ENCODE peak calls at places on chromosomes 1 and 21, in seven cellular contexts. One of them, this sample, is unnamed.

GRCh38 chr1:107594541-107594940 is 370.4 kb downstream of the VAV3 start:
- DNase-seq in left ventricle myocardium inferior: no peak
- DNase-seq in choroid plexus epithelial cell: no peak
- DNase-seq in CD8-positive, alpha-beta T cell: no peak
- DNase-seq in cardiac fibroblast: no peak
- DNase-seq in stomach: no peak
- DNase-seq in OCI-LY7: no peak
- DNase-seq in this sample: no peak

GRCh38 chr21:27047331-27048314 is 80.7 kb upstream of the ADAMTS5 start:
- DNase-seq in left ventricle myocardium inferior: no peak
- DNase-seq in stomach: no peak
- DNase-seq in cardiac fibroblast: no peak
- DNase-seq in CD8-positive, alpha-beta T cell: no peak
- DNase-seq in choroid plexus epithelial cell: peak
- DNase-seq in OCI-LY7: no peak
- DNase-seq in this sample: no peak

GRCh38 chr1:41612953-41613352 is 128.5 kb upstream of the EDN2 start:
- DNase-seq in stomach: no peak
- DNase-seq in cardiac fibroblast: peak
- DNase-seq in choroid plexus epithelial cell: no peak
- DNase-seq in OCI-LY7: no peak
- DNase-seq in left ventricle myocardium inferior: no peak
- DNase-seq in CD8-positive, alpha-beta T cell: no peak
- DNase-seq in this sample: no peak

GRCh38 chr1:11518016-11518670 is 39.2 kb downstream of the DISP3 start:
- DNase-seq in cardiac fibroblast: no peak
- DNase-seq in OCI-LY7: no peak
- DNase-seq in CD8-positive, alpha-beta T cell: no peak
- DNase-seq in left ventricle myocardium inferior: no peak
- DNase-seq in stomach: no peak
- DNase-seq in choroid plexus epithelial cell: no peak
- DNase-seq in this sample: no peak

GRCh38 chr1:154988053-154988954 is 5.1 kb upstream of the LENEP start:
- DNase-seq in left ventricle myocardium inferior: no peak
- DNase-seq in choroid plexus epithelial cell: no peak
- DNase-seq in cardiac fibroblast: no peak
- DNase-seq in CD8-positive, alpha-beta T cell: no peak
- DNase-seq in stomach: no peak
- DNase-seq in OCI-LY7: no peak
- DNase-seq in this sample: no peak

GRCh38 chr1:172638885-172639831 is 19.7 kb upstream of the FASLG start:
- DNase-seq in OCI-LY7: no peak
- DNase-seq in choroid plexus epithelial cell: peak
- DNase-seq in cardiac fibroblast: peak
- DNase-seq in stomach: no peak
- DNase-seq in CD8-positive, alpha-beta T cell: peak
- DNase-seq in left ventricle myocardium inferior: no peak
- DNase-seq in this sample: peak

GRCh38 chr1:151282883-151283725 is 1.0 kb downstream of the ZNF687 start:
- DNase-seq in left ventricle myocardium inferior: peak
- DNase-seq in choroid plexus epithelial cell: no peak
- DNase-seq in CD8-positive, alpha-beta T cell: no peak
- DNase-seq in stomach: peak
- DNase-seq in cardiac fibroblast: peak
- DNase-seq in OCI-LY7: peak
- DNase-seq in this sample: peak

GRCh38 chr21:14862794-14863720 is 201.7 kb downstream of the NRIP1 start:
- DNase-seq in stomach: no peak
- DNase-seq in OCI-LY7: peak
- DNase-seq in choroid plexus epithelial cell: peak
- DNase-seq in left ventricle myocardium inferior: no peak
- DNase-seq in CD8-positive, alpha-beta T cell: no peak
- DNase-seq in cardiac fibroblast: peak
- DNase-seq in this sample: peak

DNA sequence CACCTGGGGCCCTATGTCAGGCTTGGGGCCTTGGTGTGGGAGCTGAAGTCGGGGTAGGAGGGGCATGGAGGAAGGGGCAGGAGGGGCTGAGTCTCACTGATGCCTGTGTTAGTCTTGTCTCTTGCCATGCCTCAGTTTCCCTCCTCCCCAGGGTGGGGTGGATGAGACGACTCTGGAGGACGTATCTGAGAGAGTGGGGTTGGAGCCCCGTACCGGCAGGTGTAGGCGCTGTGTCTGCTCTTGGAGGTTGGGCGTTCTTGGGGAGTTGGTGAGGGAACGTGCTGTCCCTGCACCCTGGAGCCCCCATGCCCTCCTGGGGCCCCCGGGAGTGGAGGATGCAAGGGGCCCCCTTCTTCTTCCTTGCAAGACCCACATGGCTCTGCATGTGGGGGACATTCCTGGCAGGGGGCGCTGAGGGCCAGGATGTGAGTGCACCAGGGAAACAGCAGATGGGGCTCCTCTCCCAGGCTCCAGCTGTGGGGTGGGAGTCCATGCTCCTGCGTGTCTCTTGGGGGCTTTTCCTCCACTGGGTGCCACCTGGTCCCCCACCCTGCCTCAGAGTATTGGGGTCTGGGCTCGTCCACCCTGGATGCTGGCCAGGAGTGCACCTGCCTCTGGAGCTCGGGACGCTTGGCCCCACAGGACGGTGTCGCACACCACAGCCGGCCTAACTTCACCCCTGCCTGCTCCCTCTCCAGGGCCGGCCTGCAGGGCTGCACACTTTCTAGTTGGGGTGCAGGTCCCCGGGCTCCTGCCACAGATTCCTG is 1.4 kb upstream of the TNFRSF14 start:
- DNase-seq in stomach: no peak
- DNase-seq in left ventricle myocardium inferior: no peak
- DNase-seq in cardiac fibroblast: no peak
- DNase-seq in CD8-positive, alpha-beta T cell: peak
- DNase-seq in OCI-LY7: peak
- DNase-seq in choroid plexus epithelial cell: peak
- DNase-seq in this sample: peak
- TF ChIP-seq CTCF in stomach: no peak
- TF ChIP-seq CTCF in left ventricle myocardium inferior: peak
- TF ChIP-seq CTCF in cardiac fibroblast: peak
- TF ChIP-seq CTCF in CD8-positive, alpha-beta T cell: peak
- TF ChIP-seq CTCF in OCI-LY7: peak
- TF ChIP-seq CTCF in choroid plexus epithelial cell: peak
- TF ChIP-seq CTCF in this sample: peak

DNA sequence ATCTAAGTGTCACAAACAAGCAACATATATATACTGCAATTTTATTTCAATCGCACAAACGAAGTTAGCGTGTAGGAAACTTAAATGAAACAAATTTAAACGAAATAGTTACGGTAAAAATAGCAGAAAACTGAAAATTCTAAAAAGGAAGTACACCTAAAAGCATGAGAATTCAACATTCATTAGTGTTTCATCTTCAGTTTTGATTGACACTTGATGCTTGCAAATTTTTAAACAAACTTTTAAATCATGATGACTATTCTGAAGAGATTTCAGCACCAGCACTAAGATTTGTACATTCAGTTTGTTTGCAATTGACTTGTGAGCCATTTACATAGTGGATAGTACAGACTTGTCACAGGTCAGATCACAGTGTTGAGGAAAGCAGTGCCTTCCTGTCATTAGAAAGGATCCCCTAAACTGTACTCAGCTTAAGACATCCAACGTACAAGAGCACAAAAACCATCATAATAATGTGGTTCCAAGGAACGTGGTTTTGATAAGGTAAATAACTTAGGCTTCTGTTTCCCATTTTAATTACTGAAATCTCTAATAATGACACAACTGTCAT is 67.0 kb upstream of the LBR start:
- DNase-seq in OCI-LY7: peak
- DNase-seq in left ventricle myocardium inferior: no peak
- DNase-seq in choroid plexus epithelial cell: no peak
- DNase-seq in stomach: no peak
- DNase-seq in CD8-positive, alpha-beta T cell: no peak
- DNase-seq in cardiac fibroblast: no peak
- DNase-seq in this sample: no peak
- H3K4me3 ChIP-seq in OCI-LY7: no peak
- H3K4me3 ChIP-seq in left ventricle myocardium inferior: no peak
- H3K4me3 ChIP-seq in choroid plexus epithelial cell: no peak
- H3K4me3 ChIP-seq in stomach: no peak
- H3K4me3 ChIP-seq in CD8-positive, alpha-beta T cell: no peak
- H3K4me3 ChIP-seq in cardiac fibroblast: no peak
- H3K4me3 ChIP-seq in this sample: no peak

GRCh38 chr1:234230414-234230862 is 142.8 kb upstream of the COA6 start:
- DNase-seq in stomach: no peak
- DNase-seq in OCI-LY7: no peak
- DNase-seq in choroid plexus epithelial cell: no peak
- DNase-seq in left ventricle myocardium inferior: no peak
- DNase-seq in CD8-positive, alpha-beta T cell: no peak
- DNase-seq in cardiac fibroblast: no peak
- DNase-seq in this sample: peak

GRCh38 chr1:234234199-234234598 is 139.1 kb upstream of the COA6 start:
- DNase-seq in cardiac fibroblast: no peak
- DNase-seq in choroid plexus epithelial cell: no peak
- DNase-seq in CD8-positive, alpha-beta T cell: no peak
- DNase-seq in OCI-LY7: no peak
- DNase-seq in left ventricle myocardium inferior: no peak
- DNase-seq in stomach: no peak
- DNase-seq in this sample: no peak

GRCh38 chr1:234231893-234232276 is 141.4 kb upstream of the COA6 start:
- DNase-seq in left ventricle myocardium inferior: no peak
- DNase-seq in cardiac fibroblast: no peak
- DNase-seq in choroid plexus epithelial cell: no peak
- DNase-seq in OCI-LY7: no peak
- DNase-seq in CD8-positive, alpha-beta T cell: no peak
- DNase-seq in stomach: no peak
- DNase-seq in this sample: no peak

GRCh38 chr1:234229676-234230075 is 143.6 kb upstream of the COA6 start:
- DNase-seq in CD8-positive, alpha-beta T cell: no peak
- DNase-seq in OCI-LY7: no peak
- DNase-seq in left ventricle myocardium inferior: no peak
- DNase-seq in stomach: no peak
- DNase-seq in choroid plexus epithelial cell: no peak
- DNase-seq in cardiac fibroblast: no peak
- DNase-seq in this sample: no peak

GRCh38 chr1:234231061-234231892 is 142.0 kb upstream of the COA6 start:
- DNase-seq in stomach: no peak
- DNase-seq in choroid plexus epithelial cell: no peak
- DNase-seq in CD8-positive, alpha-beta T cell: no peak
- DNase-seq in OCI-LY7: no peak
- DNase-seq in cardiac fibroblast: no peak
- DNase-seq in left ventricle myocardium inferior: no peak
- DNase-seq in this sample: no peak
- TF ChIP-seq CTCF in stomach: no peak
- TF ChIP-seq CTCF in choroid plexus epithelial cell: no peak
- TF ChIP-seq CTCF in CD8-positive, alpha-beta T cell: no peak
- TF ChIP-seq CTCF in OCI-LY7: no peak
- TF ChIP-seq CTCF in cardiac fibroblast: peak
- TF ChIP-seq CTCF in left ventricle myocardium inferior: no peak
- TF ChIP-seq CTCF in this sample: peak

GRCh38 chr1:181128592-181129497 is 40.3 kb downstream of the IER5 start:
- DNase-seq in OCI-LY7: peak
- DNase-seq in CD8-positive, alpha-beta T cell: no peak
- DNase-seq in choroid plexus epithelial cell: no peak
- DNase-seq in left ventricle myocardium inferior: no peak
- DNase-seq in cardiac fibroblast: no peak
- DNase-seq in stomach: no peak
- DNase-seq in this sample: peak
- H3K4me3 ChIP-seq in OCI-LY7: no peak
- H3K4me3 ChIP-seq in CD8-positive, alpha-beta T cell: no peak
- H3K4me3 ChIP-seq in choroid plexus epithelial cell: no peak
- H3K4me3 ChIP-seq in left ventricle myocardium inferior: no peak
- H3K4me3 ChIP-seq in cardiac fibroblast: no peak
- H3K4me3 ChIP-seq in stomach: no peak
- H3K4me3 ChIP-seq in this sample: peak

DNA sequence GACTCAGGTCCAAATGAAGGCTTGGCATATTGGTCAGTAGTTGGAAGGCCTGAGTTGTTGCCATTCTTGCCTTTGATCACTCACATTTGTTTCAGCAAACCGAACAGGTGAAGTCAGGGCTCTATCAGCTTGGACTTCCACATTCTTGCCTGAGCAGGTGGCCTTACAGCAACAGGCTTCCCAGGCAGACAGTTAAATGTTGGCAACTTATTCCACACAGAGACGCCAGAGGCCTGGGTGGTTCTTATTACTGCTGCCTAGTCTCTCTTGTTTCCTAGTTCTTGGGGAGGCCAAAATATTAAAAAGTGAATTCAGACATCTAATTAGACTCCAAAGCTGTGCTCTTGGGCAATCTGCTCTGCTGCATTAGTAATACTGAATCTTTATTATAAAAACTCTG is 36.5 kb downstream of the XCL2 start:
- DNase-seq in OCI-LY7: no peak
- DNase-seq in left ventricle myocardium inferior: no peak
- DNase-seq in choroid plexus epithelial cell: no peak
- DNase-seq in stomach: no peak
- DNase-seq in CD8-positive, alpha-beta T cell: no peak
- DNase-seq in cardiac fibroblast: no peak
- DNase-seq in this sample: no peak
- TF ChIP-seq CTCF in OCI-LY7: no peak
- TF ChIP-seq CTCF in left ventricle myocardium inferior: no peak
- TF ChIP-seq CTCF in choroid plexus epithelial cell: no peak
- TF ChIP-seq CTCF in stomach: no peak
- TF ChIP-seq CTCF in CD8-positive, alpha-beta T cell: no peak
- TF ChIP-seq CTCF in cardiac fibroblast: no peak
- TF ChIP-seq CTCF in this sample: no peak

GRCh38 chr21:43720539-43721224 is 1.8 kb downstream of the PDXK start:
- DNase-seq in left ventricle myocardium inferior: no peak
- DNase-seq in stomach: no peak
- DNase-seq in OCI-LY7: no peak
- DNase-seq in choroid plexus epithelial cell: no peak
- DNase-seq in cardiac fibroblast: no peak
- DNase-seq in CD8-positive, alpha-beta T cell: no peak
- DNase-seq in this sample: no peak

GRCh38 chr21:43717967-43718871 is 710 bp upstream of the PDXK start:
- DNase-seq in choroid plexus epithelial cell: no peak
- DNase-seq in CD8-positive, alpha-beta T cell: no peak
- DNase-seq in stomach: no peak
- DNase-seq in OCI-LY7: no peak
- DNase-seq in left ventricle myocardium inferior: no peak
- DNase-seq in cardiac fibroblast: no peak
- DNase-seq in this sample: no peak

GRCh38 chr21:43718872-43719747 is at the start of gene PDXK:
- DNase-seq in left ventricle myocardium inferior: peak
- DNase-seq in choroid plexus epithelial cell: peak
- DNase-seq in CD8-positive, alpha-beta T cell: peak
- DNase-seq in cardiac fibroblast: peak
- DNase-seq in stomach: peak
- DNase-seq in OCI-LY7: peak
- DNase-seq in this sample: peak

GRCh38 chr21:43721225-43721605 is 2.3 kb downstream of the PDXK start:
- DNase-seq in cardiac fibroblast: no peak
- DNase-seq in stomach: peak
- DNase-seq in left ventricle myocardium inferior: no peak
- DNase-seq in OCI-LY7: no peak
- DNase-seq in choroid plexus epithelial cell: no peak
- DNase-seq in CD8-positive, alpha-beta T cell: no peak
- DNase-seq in this sample: no peak

GRCh38 chr21:43719748-43720538 is 1.0 kb downstream of the PDXK start:
- DNase-seq in stomach: peak
- DNase-seq in OCI-LY7: peak
- DNase-seq in CD8-positive, alpha-beta T cell: no peak
- DNase-seq in left ventricle myocardium inferior: no peak
- DNase-seq in cardiac fibroblast: no peak
- DNase-seq in choroid plexus epithelial cell: no peak
- DNase-seq in this sample: peak
- H3K4me3 ChIP-seq in stomach: peak
- H3K4me3 ChIP-seq in OCI-LY7: peak
- H3K4me3 ChIP-seq in CD8-positive, alpha-beta T cell: peak
- H3K4me3 ChIP-seq in left ventricle myocardium inferior: peak
- H3K4me3 ChIP-seq in cardiac fibroblast: peak
- H3K4me3 ChIP-seq in choroid plexus epithelial cell: peak
- H3K4me3 ChIP-seq in this sample: peak

GRCh38 chr1:27372808-27373690 is 1.6 kb downstream of the FCN3 start:
- DNase-seq in OCI-LY7: no peak
- DNase-seq in left ventricle myocardium inferior: no peak
- DNase-seq in stomach: no peak
- DNase-seq in cardiac fibroblast: no peak
- DNase-seq in CD8-positive, alpha-beta T cell: no peak
- DNase-seq in choroid plexus epithelial cell: no peak
- DNase-seq in this sample: no peak
- TF ChIP-seq CTCF in OCI-LY7: peak
- TF ChIP-seq CTCF in left ventricle myocardium inferior: no peak
- TF ChIP-seq CTCF in stomach: no peak
- TF ChIP-seq CTCF in cardiac fibroblast: peak
- TF ChIP-seq CTCF in CD8-positive, alpha-beta T cell: no peak
- TF ChIP-seq CTCF in choroid plexus epithelial cell: peak
- TF ChIP-seq CTCF in this sample: peak